ENCODE peak calls at places on chromosome 22, in eight cellular contexts. One of them, this sample, is unnamed.

GRCh38 chr22:38285015-38285414 is 12.2 kb upstream of the TMEM184B start:
- DNase-seq in endodermal cell: no peak
- DNase-seq in HCT116: no peak
- DNase-seq in fibroblast of lung: no peak
- DNase-seq in ovary: no peak
- DNase-seq in H9: no peak
- DNase-seq in body of pancreas: no peak
- DNase-seq in CD8-positive, alpha-beta T cell: no peak
- DNase-seq in this sample: no peak

GRCh38 chr22:33985506-33985905 is 65.2 kb upstream of the LARGE1 start:
- DNase-seq in endodermal cell: no peak
- DNase-seq in HCT116: no peak
- DNase-seq in fibroblast of lung: no peak
- DNase-seq in ovary: no peak
- DNase-seq in H9: no peak
- DNase-seq in body of pancreas: no peak
- DNase-seq in CD8-positive, alpha-beta T cell: no peak
- DNase-seq in this sample: no peak

GRCh38 chr22:36332623-36333331 is 55.0 kb downstream of the MYH9 start:
- DNase-seq in endodermal cell: peak
- DNase-seq in HCT116: no peak
- DNase-seq in fibroblast of lung: peak
- DNase-seq in ovary: no peak
- DNase-seq in H9: no peak
- DNase-seq in body of pancreas: peak
- DNase-seq in CD8-positive, alpha-beta T cell: peak
- DNase-seq in this sample: peak

GRCh38 chr22:24772493-24773220 is 1.9 kb downstream of the PIWIL3 start:
- DNase-seq in endodermal cell: peak
- DNase-seq in HCT116: peak
- DNase-seq in fibroblast of lung: peak
- DNase-seq in ovary: no peak
- DNase-seq in H9: peak
- DNase-seq in body of pancreas: no peak
- DNase-seq in CD8-positive, alpha-beta T cell: no peak
- DNase-seq in this sample: peak

GRCh38 chr22:19232620-19233019 is 54.1 kb upstream of the SLC25A1 start:
- DNase-seq in endodermal cell: no peak
- DNase-seq in HCT116: no peak
- DNase-seq in fibroblast of lung: peak
- DNase-seq in ovary: no peak
- DNase-seq in H9: no peak
- DNase-seq in body of pancreas: no peak
- DNase-seq in CD8-positive, alpha-beta T cell: no peak
- DNase-seq in this sample: no peak

GRCh38 chr22:35703861-35704584 is 13.6 kb upstream of the APOL5 start:
- DNase-seq in endodermal cell: no peak
- DNase-seq in HCT116: no peak
- DNase-seq in fibroblast of lung: peak
- DNase-seq in ovary: no peak
- DNase-seq in H9: no peak
- DNase-seq in body of pancreas: no peak
- DNase-seq in CD8-positive, alpha-beta T cell: no peak
- DNase-seq in this sample: no peak

GRCh38 chr22:19750666-19751490 is 9.7 kb upstream of the TBX1 start:
- DNase-seq in endodermal cell: no peak
- DNase-seq in HCT116: no peak
- DNase-seq in fibroblast of lung: peak
- DNase-seq in ovary: no peak
- DNase-seq in H9: no peak
- DNase-seq in body of pancreas: no peak
- DNase-seq in CD8-positive, alpha-beta T cell: no peak
- DNase-seq in this sample: no peak

GRCh38 chr22:24285245-24285644 is 14.6 kb downstream of the SPECC1L start:
- DNase-seq in endodermal cell: no peak
- DNase-seq in HCT116: peak
- DNase-seq in fibroblast of lung: peak
- DNase-seq in ovary: no peak
- DNase-seq in H9: no peak
- DNase-seq in body of pancreas: no peak
- DNase-seq in CD8-positive, alpha-beta T cell: no peak
- DNase-seq in this sample: no peak

GRCh38 chr22:26065847-26066246 is 103.4 kb upstream of the SEZ6L start:
- DNase-seq in endodermal cell: no peak
- DNase-seq in HCT116: no peak
- DNase-seq in fibroblast of lung: no peak
- DNase-seq in ovary: no peak
- DNase-seq in H9: no peak
- DNase-seq in body of pancreas: no peak
- DNase-seq in CD8-positive, alpha-beta T cell: no peak
- DNase-seq in this sample: peak

GRCh38 chr22:27868738-27869282 is 50.2 kb downstream of the PITPNB start:
- DNase-seq in endodermal cell: no peak
- DNase-seq in HCT116: no peak
- DNase-seq in fibroblast of lung: no peak
- DNase-seq in ovary: no peak
- DNase-seq in H9: no peak
- DNase-seq in body of pancreas: no peak
- DNase-seq in CD8-positive, alpha-beta T cell: no peak
- DNase-seq in this sample: no peak

GRCh38 chr22:27871306-27872014 is 47.6 kb downstream of the PITPNB start:
- DNase-seq in endodermal cell: no peak
- DNase-seq in HCT116: no peak
- DNase-seq in fibroblast of lung: no peak
- DNase-seq in ovary: no peak
- DNase-seq in H9: no peak
- DNase-seq in body of pancreas: no peak
- DNase-seq in CD8-positive, alpha-beta T cell: no peak
- DNase-seq in this sample: no peak

GRCh38 chr22:27872488-27872887 is 46.6 kb downstream of the PITPNB start:
- DNase-seq in endodermal cell: no peak
- DNase-seq in HCT116: no peak
- DNase-seq in fibroblast of lung: no peak
- DNase-seq in ovary: no peak
- DNase-seq in H9: no peak
- DNase-seq in body of pancreas: no peak
- DNase-seq in CD8-positive, alpha-beta T cell: no peak
- DNase-seq in this sample: no peak

GRCh38 chr22:27867958-27868737 is 50.9 kb downstream of the PITPNB start:
- DNase-seq in endodermal cell: no peak
- DNase-seq in HCT116: no peak
- DNase-seq in fibroblast of lung: peak
- DNase-seq in ovary: no peak
- DNase-seq in H9: no peak
- DNase-seq in body of pancreas: no peak
- DNase-seq in CD8-positive, alpha-beta T cell: no peak
- DNase-seq in this sample: no peak

GRCh38 chr22:27870234-27871191 is 48.5 kb downstream of the PITPNB start:
- DNase-seq in endodermal cell: no peak
- DNase-seq in HCT116: no peak
- DNase-seq in fibroblast of lung: no peak
- DNase-seq in ovary: no peak
- DNase-seq in H9: no peak
- DNase-seq in body of pancreas: no peak
- DNase-seq in CD8-positive, alpha-beta T cell: no peak
- DNase-seq in this sample: no peak
- H3K27ac ChIP-seq in endodermal cell: no peak
- H3K27ac ChIP-seq in HCT116: no peak
- H3K27ac ChIP-seq in fibroblast of lung: no peak
- H3K27ac ChIP-seq in ovary: peak
- H3K27ac ChIP-seq in H9: no peak
- H3K27ac ChIP-seq in body of pancreas: peak
- H3K27ac ChIP-seq in CD8-positive, alpha-beta T cell: no peak
- H3K27ac ChIP-seq in this sample: no peak

DNA sequence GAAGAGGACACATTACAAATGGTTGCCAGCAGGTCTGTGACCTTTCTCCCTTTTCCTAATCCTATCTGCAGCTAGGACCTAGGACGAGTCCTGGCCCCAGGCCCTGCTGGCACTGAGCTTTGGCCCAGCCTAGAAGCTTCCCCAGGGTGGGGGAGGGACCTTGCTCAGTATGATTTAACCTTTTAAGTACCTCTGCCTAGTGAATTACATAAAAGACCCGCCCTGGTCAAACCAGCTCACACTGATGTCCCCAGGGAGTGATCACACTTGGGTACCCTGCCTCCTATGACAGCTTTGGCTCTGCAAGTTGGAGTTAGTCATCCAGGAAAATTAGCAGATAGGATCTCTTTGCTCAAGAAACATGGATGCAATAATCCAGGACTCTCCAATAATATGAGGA is 21.9 kb downstream of the ASCC2 start:
- DNase-seq in endodermal cell: no peak
- DNase-seq in HCT116: no peak
- DNase-seq in fibroblast of lung: no peak
- DNase-seq in ovary: peak
- DNase-seq in H9: no peak
- DNase-seq in body of pancreas: no peak
- DNase-seq in CD8-positive, alpha-beta T cell: no peak
- DNase-seq in this sample: no peak
- TF ChIP-seq CTCF in endodermal cell: no peak
- TF ChIP-seq CTCF in HCT116: no peak
- TF ChIP-seq CTCF in fibroblast of lung: no peak
- TF ChIP-seq CTCF in ovary: no peak
- TF ChIP-seq CTCF in H9: no peak
- TF ChIP-seq CTCF in body of pancreas: no peak
- TF ChIP-seq CTCF in CD8-positive, alpha-beta T cell: no peak
- TF ChIP-seq CTCF in this sample: no peak

GRCh38 chr22:46025225-46025972 is 48.4 kb upstream of the WNT7B start:
- DNase-seq in endodermal cell: peak
- DNase-seq in HCT116: no peak
- DNase-seq in fibroblast of lung: no peak
- DNase-seq in ovary: no peak
- DNase-seq in H9: no peak
- DNase-seq in body of pancreas: no peak
- DNase-seq in CD8-positive, alpha-beta T cell: no peak
- DNase-seq in this sample: no peak

GRCh38 chr22:46022881-46023512 is 46.0 kb upstream of the WNT7B start:
- DNase-seq in endodermal cell: peak
- DNase-seq in HCT116: no peak
- DNase-seq in fibroblast of lung: no peak
- DNase-seq in ovary: no peak
- DNase-seq in H9: no peak
- DNase-seq in body of pancreas: no peak
- DNase-seq in CD8-positive, alpha-beta T cell: no peak
- DNase-seq in this sample: no peak

GRCh38 chr22:46024136-46024840 is 47.3 kb upstream of the WNT7B start:
- DNase-seq in endodermal cell: no peak
- DNase-seq in HCT116: no peak
- DNase-seq in fibroblast of lung: no peak
- DNase-seq in ovary: no peak
- DNase-seq in H9: no peak
- DNase-seq in body of pancreas: no peak
- DNase-seq in CD8-positive, alpha-beta T cell: no peak
- DNase-seq in this sample: no peak

GRCh38 chr22:46021577-46021976 is 44.6 kb upstream of the WNT7B start:
- DNase-seq in endodermal cell: no peak
- DNase-seq in HCT116: no peak
- DNase-seq in fibroblast of lung: no peak
- DNase-seq in ovary: no peak
- DNase-seq in H9: no peak
- DNase-seq in body of pancreas: no peak
- DNase-seq in CD8-positive, alpha-beta T cell: no peak
- DNase-seq in this sample: no peak

DNA sequence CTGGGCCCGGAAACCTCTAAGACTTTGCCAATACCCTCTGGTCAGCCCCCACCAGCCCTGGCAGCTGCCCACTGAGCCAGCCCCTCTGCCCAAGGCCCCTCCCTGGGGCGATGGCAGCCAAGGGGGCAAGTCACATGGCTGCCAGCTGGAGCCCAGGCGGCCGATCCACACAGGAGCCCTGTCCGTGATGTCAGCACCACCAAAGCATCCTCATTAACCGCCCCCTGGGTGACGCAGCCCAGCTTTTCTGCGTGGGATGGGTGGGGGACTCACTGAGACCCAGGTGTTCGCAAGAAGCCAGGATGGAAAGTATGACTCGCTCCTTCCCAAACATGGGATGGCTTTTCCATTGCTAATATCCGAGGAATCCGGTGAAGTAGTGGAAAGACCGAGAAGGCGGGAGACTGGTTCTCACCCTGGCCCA is 46.6 kb upstream of the WNT7B start:
- DNase-seq in endodermal cell: peak
- DNase-seq in HCT116: no peak
- DNase-seq in fibroblast of lung: peak
- DNase-seq in ovary: peak
- DNase-seq in H9: no peak
- DNase-seq in body of pancreas: no peak
- DNase-seq in CD8-positive, alpha-beta T cell: no peak
- DNase-seq in this sample: peak
- H3K27ac ChIP-seq in endodermal cell: no peak
- H3K27ac ChIP-seq in HCT116: no peak
- H3K27ac ChIP-seq in fibroblast of lung: peak
- H3K27ac ChIP-seq in ovary: no peak
- H3K27ac ChIP-seq in H9: no peak
- H3K27ac ChIP-seq in body of pancreas: no peak
- H3K27ac ChIP-seq in CD8-positive, alpha-beta T cell: no peak
- H3K27ac ChIP-seq in this sample: peak

GRCh38 chr22:48049116-48049515 is 1286.7 kb downstream of the TBC1D22A start:
- DNase-seq in endodermal cell: peak
- DNase-seq in HCT116: no peak
- DNase-seq in fibroblast of lung: no peak
- DNase-seq in ovary: no peak
- DNase-seq in H9: no peak
- DNase-seq in body of pancreas: no peak
- DNase-seq in CD8-positive, alpha-beta T cell: no peak
- DNase-seq in this sample: no peak

GRCh38 chr22:48047722-48048500 is 1285.5 kb downstream of the TBC1D22A start:
- DNase-seq in endodermal cell: peak
- DNase-seq in HCT116: no peak
- DNase-seq in fibroblast of lung: no peak
- DNase-seq in ovary: no peak
- DNase-seq in H9: no peak
- DNase-seq in body of pancreas: no peak
- DNase-seq in CD8-positive, alpha-beta T cell: no peak
- DNase-seq in this sample: no peak

GRCh38 chr22:48044484-48045060 is 1282.1 kb downstream of the TBC1D22A start:
- DNase-seq in endodermal cell: no peak
- DNase-seq in HCT116: no peak
- DNase-seq in fibroblast of lung: no peak
- DNase-seq in ovary: no peak
- DNase-seq in H9: no peak
- DNase-seq in body of pancreas: no peak
- DNase-seq in CD8-positive, alpha-beta T cell: no peak
- DNase-seq in this sample: no peak

GRCh38 chr22:48042621-48043395 is 1280.4 kb downstream of the TBC1D22A start:
- DNase-seq in endodermal cell: no peak
- DNase-seq in HCT116: no peak
- DNase-seq in fibroblast of lung: no peak
- DNase-seq in ovary: no peak
- DNase-seq in H9: no peak
- DNase-seq in body of pancreas: no peak
- DNase-seq in CD8-positive, alpha-beta T cell: no peak
- DNase-seq in this sample: no peak

DNA sequence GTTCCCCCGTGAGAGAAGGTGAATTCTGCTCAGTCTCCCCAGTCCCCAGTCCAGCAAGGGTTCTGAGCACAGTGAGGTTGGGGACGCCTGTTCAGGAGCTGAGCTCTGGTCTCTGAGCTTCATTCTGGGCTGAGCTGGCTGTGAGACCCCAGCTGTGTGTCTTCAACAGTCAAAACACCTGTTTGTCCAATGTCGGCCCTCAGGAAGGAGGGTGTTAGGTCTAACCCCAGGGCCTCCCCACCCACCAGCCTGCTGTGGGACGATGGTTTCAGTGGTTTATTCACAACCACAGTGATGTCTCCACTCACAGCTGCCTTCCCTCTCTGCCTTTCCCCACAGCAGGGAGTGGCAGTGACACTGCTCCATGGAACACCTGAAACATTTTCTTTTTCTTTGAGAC is 1282.9 kb downstream of the TBC1D22A start:
- DNase-seq in endodermal cell: no peak
- DNase-seq in HCT116: no peak
- DNase-seq in fibroblast of lung: no peak
- DNase-seq in ovary: no peak
- DNase-seq in H9: no peak
- DNase-seq in body of pancreas: no peak
- DNase-seq in CD8-positive, alpha-beta T cell: no peak
- DNase-seq in this sample: no peak
- TF ChIP-seq CTCF in endodermal cell: no peak
- TF ChIP-seq CTCF in HCT116: no peak
- TF ChIP-seq CTCF in fibroblast of lung: no peak
- TF ChIP-seq CTCF in ovary: no peak
- TF ChIP-seq CTCF in H9: no peak
- TF ChIP-seq CTCF in body of pancreas: no peak
- TF ChIP-seq CTCF in CD8-positive, alpha-beta T cell: no peak
- TF ChIP-seq CTCF in this sample: no peak

This sample was measured in RWPE1.